ENCODE peak calls at places on chromosomes 11 and 22, in four cellular contexts. One of them, this sample, is unnamed.

GRCh38 chr11:67276821-67277230 is 10.6 kb downstream of the GRK2 start:
- DNase-seq in SK-N-SH: no peak
- DNase-seq in GM12878: no peak
- DNase-seq in K562: peak
- DNase-seq in this sample: peak

GRCh38 chr22:44329179-44329796 is 16.5 kb upstream of the SHISAL1 start:
- DNase-seq in GM12878: peak
- DNase-seq in SK-N-SH: no peak
- DNase-seq in K562: no peak
- DNase-seq in this sample: no peak

GRCh38 chr11:40388097-40388818 is 1071.2 kb downstream of the LRRC4C start:
- DNase-seq in GM12878: no peak
- DNase-seq in K562: no peak
- DNase-seq in SK-N-SH: no peak
- DNase-seq in this sample: no peak

GRCh38 chr11:19209617-19210016 is 7.8 kb upstream of the CSRP3 start:
- DNase-seq in K562: no peak
- DNase-seq in SK-N-SH: no peak
- DNase-seq in GM12878: no peak
- DNase-seq in this sample: no peak

GRCh38 chr11:60345489-60345888 is 18.4 kb downstream of the MS4A6E start:
- DNase-seq in GM12878: no peak
- DNase-seq in SK-N-SH: no peak
- DNase-seq in K562: peak
- DNase-seq in this sample: peak

GRCh38 chr11:113960702-113961330 is 14.1 kb upstream of the HTR3A start:
- DNase-seq in SK-N-SH: no peak
- DNase-seq in GM12878: no peak
- DNase-seq in K562: no peak
- DNase-seq in this sample: no peak

GRCh38 chr22:50027639-50028537 is 15.3 kb upstream of the IL17REL start:
- DNase-seq in GM12878: no peak
- DNase-seq in SK-N-SH: peak
- DNase-seq in K562: no peak
- DNase-seq in this sample: no peak

GRCh38 chr22:27879923-27880322 is 39.1 kb downstream of the PITPNB start:
- DNase-seq in SK-N-SH: peak
- DNase-seq in GM12878: no peak
- DNase-seq in K562: peak
- DNase-seq in this sample: no peak

GRCh38 chr11:35340101-35340500 is 79.3 kb downstream of the SLC1A2 start:
- DNase-seq in SK-N-SH: no peak
- DNase-seq in GM12878: no peak
- DNase-seq in K562: no peak
- DNase-seq in this sample: no peak

DNA sequence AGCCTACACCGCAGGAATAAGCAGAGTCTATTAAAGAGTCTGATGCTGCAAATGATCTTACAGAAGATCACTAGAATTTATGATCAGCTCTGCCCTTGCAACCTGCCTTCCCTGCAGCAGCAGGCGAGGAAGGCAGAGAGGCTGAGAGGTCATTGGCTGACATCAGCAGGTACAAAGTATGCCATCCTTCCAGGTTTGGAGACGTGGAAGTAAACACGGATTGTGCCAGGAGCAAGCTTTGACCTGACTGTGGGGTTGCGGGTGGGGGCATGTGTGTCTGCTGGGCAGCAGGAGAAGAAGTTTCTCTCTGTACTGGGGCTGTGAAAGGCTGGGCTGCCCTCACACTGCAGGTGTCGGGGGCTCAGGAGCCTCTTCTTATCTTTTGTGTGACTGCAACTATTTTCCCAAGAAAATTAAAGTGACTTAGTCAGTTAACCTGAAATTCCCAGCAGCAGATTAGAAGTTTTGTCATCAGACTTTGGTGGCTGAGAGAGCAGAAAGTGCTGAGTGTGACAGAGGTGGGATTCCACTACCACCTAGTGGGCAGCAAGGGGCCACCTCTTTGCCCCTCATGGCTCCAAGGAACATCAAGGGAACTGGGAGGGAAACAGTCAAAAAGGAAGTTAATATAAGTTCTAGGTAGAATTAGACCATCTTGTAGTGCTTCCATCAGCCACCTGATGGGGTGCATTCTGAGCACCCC is 565.9 kb downstream of the ETS1 start:
- DNase-seq in K562: no peak
- DNase-seq in GM12878: no peak
- DNase-seq in SK-N-SH: peak
- DNase-seq in this sample: peak
- TF ChIP-seq USF1 in K562: no peak
- TF ChIP-seq USF1 in GM12878: no peak
- TF ChIP-seq USF1 in SK-N-SH: no peak
- TF ChIP-seq USF1 in this sample: no peak

DNA sequence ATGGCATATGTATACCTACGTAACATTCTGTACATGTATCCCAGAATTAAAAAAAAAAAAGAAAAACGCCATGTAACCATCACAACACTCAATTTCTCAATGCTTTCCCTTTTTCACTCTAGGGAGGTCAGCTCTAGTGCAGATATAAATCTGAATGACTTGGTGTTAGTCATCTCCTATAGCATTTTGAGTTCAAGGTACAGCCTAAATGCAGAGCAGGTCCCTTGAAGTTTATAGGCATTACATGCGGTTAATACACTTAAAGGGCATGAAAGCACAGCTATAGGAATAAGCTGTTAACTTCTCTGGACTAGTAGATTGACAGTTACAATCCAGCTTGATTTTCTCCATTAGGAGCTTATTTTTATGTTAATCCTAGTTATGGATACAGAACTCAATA is 16.2 kb upstream of the OR52I2 start:
- DNase-seq in SK-N-SH: no peak
- DNase-seq in K562: no peak
- DNase-seq in GM12878: no peak
- DNase-seq in this sample: no peak
- TF ChIP-seq USF1 in SK-N-SH: no peak
- TF ChIP-seq USF1 in K562: no peak
- TF ChIP-seq USF1 in GM12878: no peak
- TF ChIP-seq USF1 in this sample: no peak

GRCh38 chr11:130313383-130314183 is 1.1 kb downstream of the ZBTB44 start:
- DNase-seq in GM12878: no peak
- DNase-seq in K562: peak
- DNase-seq in SK-N-SH: no peak
- DNase-seq in this sample: no peak
- TF ChIP-seq USF1 in GM12878: no peak
- TF ChIP-seq USF1 in K562: no peak
- TF ChIP-seq USF1 in SK-N-SH: no peak
- TF ChIP-seq USF1 in this sample: no peak

GRCh38 chr11:30758946-30759501 is 172.9 kb upstream of the MPPED2 start:
- DNase-seq in GM12878: no peak
- DNase-seq in SK-N-SH: no peak
- DNase-seq in K562: no peak
- DNase-seq in this sample: no peak
- TF ChIP-seq USF1 in GM12878: no peak
- TF ChIP-seq USF1 in SK-N-SH: no peak
- TF ChIP-seq USF1 in K562: no peak
- TF ChIP-seq USF1 in this sample: no peak

GRCh38 chr11:65109231-65110198 is 2.2 kb upstream of the TM7SF2 start:
- DNase-seq in GM12878: no peak
- DNase-seq in K562: no peak
- DNase-seq in SK-N-SH: no peak
- DNase-seq in this sample: no peak
- TF ChIP-seq USF1 in GM12878: no peak
- TF ChIP-seq USF1 in K562: no peak
- TF ChIP-seq USF1 in SK-N-SH: no peak
- TF ChIP-seq USF1 in this sample: no peak

This sample was measured in WTC11.